ENCODE peak calls at places on chromosomes 4 and X, in five cellular contexts. M is fibroblast of lung; B is heart right ventricle; P is CD4-positive, alpha-beta T cell; E is MM.1S. O is an unnamed sample.

GRCh38 chr4:89952458-89952857 is 57.8 kb downstream of the MMRN1 start:
- DNase-seq in M (no peak), B (no peak), P (no peak), E (no peak), O (no peak)

GRCh38 chr4:113618205-113618604 is 143.3 kb downstream of the CAMK2D start:
- DNase-seq in M (no peak), B (no peak), P (no peak), E (no peak), O (no peak)

GRCh38 chr4:114272226-114272625 is 292.8 kb upstream of the ARSJ start:
- DNase-seq in M (peak), B (no peak), P (no peak), E (no peak), O (no peak)

GRCh38 chrX:102832661-102833060 is 104.4 kb upstream of the RAB40AL start:
- DNase-seq in M (peak), B (no peak), P (no peak), E (no peak), O (peak)

GRCh38 chrX:21408776-21409175 is 34.6 kb downstream of the CNKSR2 start:
- DNase-seq in M (no peak), B (no peak), P (no peak), E (no peak), O (no peak)

GRCh38 chr4:66294626-66295025 is 624.3 kb upstream of the EPHA5 start:
- DNase-seq in M (no peak), B (no peak), P (no peak), E (no peak), O (no peak)

GRCh38 chr4:145937021-145937861 is 1.4 kb downstream of the ZNF827 start:
- DNase-seq in M (peak), B (peak), P (peak), E (peak), O (peak)

GRCh38 chr4:84952004-84952403 is 14.5 kb downstream of the WDFY3 start:
- DNase-seq in M (peak), B (no peak), P (no peak), E (no peak), O (no peak)

DNA sequence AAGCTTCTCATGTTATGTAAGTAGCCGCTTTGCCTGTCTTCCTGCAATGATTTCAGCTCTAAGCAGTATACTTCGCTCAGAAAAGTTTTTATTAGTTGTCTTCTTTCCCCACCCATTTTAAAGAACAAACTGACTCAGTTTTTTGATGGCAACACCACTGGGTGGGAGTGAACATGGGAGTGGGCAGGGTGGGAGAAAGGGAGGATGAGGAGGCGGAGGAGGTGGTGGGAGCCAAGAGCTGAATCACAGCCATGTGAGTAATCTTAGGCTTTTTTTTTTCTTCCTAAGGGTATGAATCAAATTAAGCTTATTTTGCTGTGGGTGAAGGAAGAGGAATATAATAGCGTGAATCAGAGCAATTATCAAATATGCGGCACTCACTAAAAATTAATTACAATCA is 574.3 kb upstream of the DIPK2B start:
- DNase-seq in M (peak), B (no peak), P (no peak), E (no peak), O (peak)
- H3K27ac ChIP-seq in M (no peak), B (no peak), P (no peak), E (no peak), O (no peak)

GRCh38 chrX:24079405-24079804 is 24.6 kb downstream of the EIF2S3 start:
- DNase-seq in M (no peak), B (no peak), P (no peak), E (no peak), O (no peak)
- H3K27ac ChIP-seq in M (no peak), B (no peak), P (no peak), E (no peak), O (no peak)

DNA sequence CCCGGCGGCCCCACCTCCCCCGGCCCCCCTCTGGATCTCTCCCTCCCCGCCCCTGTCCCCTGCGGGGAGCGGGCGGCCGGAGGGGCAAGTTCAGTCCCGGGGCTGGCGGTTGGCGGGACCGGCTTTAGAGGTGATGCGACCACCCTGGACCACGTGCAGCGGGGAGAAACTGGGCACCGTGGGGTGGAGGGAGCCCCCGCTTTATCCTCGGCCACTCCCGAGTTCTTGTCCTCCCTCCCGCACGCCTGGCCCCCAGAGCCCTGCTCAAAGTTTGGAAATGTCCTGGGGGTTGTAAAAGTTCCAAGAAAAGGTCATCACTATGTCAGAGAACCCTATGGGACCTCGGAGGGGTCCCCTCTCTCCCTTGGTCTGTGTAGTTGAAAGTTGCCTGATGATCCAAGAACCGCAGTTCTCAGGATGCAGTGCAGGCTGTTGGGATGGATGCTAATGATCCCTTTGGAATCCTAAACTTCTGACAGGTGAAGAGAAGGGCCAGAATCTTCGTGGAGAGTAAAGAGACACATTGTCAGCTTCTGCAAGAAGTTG is 411 bp upstream of the VEGFC start:
- DNase-seq in M (no peak), B (no peak), P (no peak), E (no peak), O (no peak)
- H3K27ac ChIP-seq in M (peak), B (peak), P (no peak), E (no peak), O (no peak)

GRCh38 chr4:189409158-189409557 is 531.5 kb upstream of the FRG1 start:
- DNase-seq in M (no peak), B (no peak), P (no peak), E (no peak), O (no peak)

DNA sequence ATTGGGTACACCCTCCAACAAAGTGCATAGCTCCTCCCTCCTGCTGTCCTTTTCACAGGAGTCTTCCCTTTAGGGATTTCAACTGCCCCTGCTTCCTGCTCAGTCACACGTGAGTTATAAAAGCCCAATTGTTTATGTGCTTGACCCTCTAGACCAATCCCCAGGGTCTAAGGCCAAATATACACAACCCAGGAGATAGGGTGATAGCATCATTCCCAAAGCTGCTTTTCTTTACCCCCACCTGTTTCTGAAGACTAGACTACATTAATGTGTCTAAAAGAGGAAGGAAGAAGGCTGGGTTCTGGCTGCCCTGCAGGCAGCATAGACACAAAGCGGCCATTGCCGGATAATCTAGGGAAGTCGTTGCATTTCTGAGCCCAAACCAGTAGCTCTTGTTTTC is 526.7 kb upstream of the FRG1 start:
- DNase-seq in M (no peak), B (no peak), P (no peak), E (no peak), O (no peak)
- H3K27ac ChIP-seq in M (no peak), B (no peak), P (no peak), E (no peak), O (no peak)